ENCODE peak calls at places on chromosomes 12 and 14, in seven cellular contexts. D, S, Q, W, C, H and V are unnamed samples.
A peak's percentile ranks its signal among the peaks of the same experiment; 100 is the strongest.

GRCh38 chr14:22939684-22940083 is 10.5 kb upstream of the PRMT5 start:
- DNase-seq in C (no peak), Q (no peak), W (no peak), H (no peak), D (peak; percentile 67), S (no peak), V (no peak)

GRCh38 chr14:32593290-32593942 is 264.3 kb downstream of the AKAP6 start:
- DNase-seq in H (no peak), S (no peak), Q (no peak), D (peak; percentile 85), W (no peak), C (no peak), V (no peak)

GRCh38 chr12:80400591-80400991 is 43.4 kb upstream of the PTPRQ start:
- DNase-seq in S (no peak), H (no peak), Q (no peak), C (no peak), W (no peak), D (peak; percentile 9), V (no peak)

GRCh38 chr12:80708535-80709328 is 1.3 kb downstream of the MYF6 start:
- DNase-seq in D (no peak), Q (no peak), W (no peak), H (no peak), C (no peak), S (no peak), V (no peak)

GRCh38 chr12:39628836-39629235 is 9.2 kb upstream of the ABCD2 start:
- DNase-seq in Q (no peak), D (no peak), W (no peak), S (peak; percentile 88), H (no peak), C (no peak), V (no peak)

GRCh38 chr12:27779416-27779815 is 617 bp upstream of the KLHL42 start:
- DNase-seq in W (no peak), H (no peak), S (peak; percentile 29), Q (peak; percentile 21), D (peak; percentile 34), C (no peak), V (no peak)

GRCh38 chr12:26530461-26530860 is 302.5 kb downstream of the ITPR2 start:
- DNase-seq in Q (no peak), H (no peak), D (no peak), W (no peak), S (peak; percentile 36), C (no peak), V (no peak)

GRCh38 chr12:52063986-52064649 is 5.7 kb upstream of the ATG101 start:
- DNase-seq in C (no peak), Q (no peak), W (peak; percentile 96), S (no peak), D (peak; percentile 88), H (no peak), V (no peak)

GRCh38 chr14:84162658-84163057 is 1367.3 kb upstream of the FLRT2 start:
- DNase-seq in D (no peak), Q (no peak), C (no peak), W (no peak), H (no peak), S (no peak), V (no peak)

GRCh38 chr14:99860219-99860618 is 67.0 kb downstream of the EML1 start:
- DNase-seq in C (no peak), H (no peak), W (no peak), S (no peak), D (no peak), Q (no peak), V (no peak)

GRCh38 chr14:39265741-39266588 is 32.2 kb downstream of the MIA2 start:
- DNase-seq in S (no peak), Q (no peak), W (peak; percentile 70), D (no peak), H (no peak), C (no peak), V (peak; percentile 28)

GRCh38 chr14:67187826-67188225 is 1.4 kb upstream of the GARIN2 start:
- DNase-seq in D (peak; percentile 78), W (no peak), Q (no peak), C (no peak), H (peak; percentile 72), S (no peak), V (no peak)